ENCODE peak calls at places on chromosomes 7 and 10, in seven cellular contexts. S is A549, H is gastrocnemius medialis, T is tibial nerve, A is heart left ventricle, L is H1, J is IMR-90. R is an unnamed sample.

GRCh38 chr10:60413306-60414012 is 23.8 kb upstream of the ANK3 start:
- DNase-seq in H (no peak), T (no peak), S (no peak), A (no peak), L (no peak), J (no peak), R (no peak)

GRCh38 chr7:45236666-45237065 is 79.1 kb downstream of the RAMP3 start:
- DNase-seq in A (no peak), H (no peak), J (peak), S (no peak), T (no peak), L (peak), R (no peak)

GRCh38 chr7:101237206-101238067 is at the start of gene CLDN15:
- DNase-seq in H (peak), J (peak), T (peak), S (no peak), A (peak), L (peak), R (peak)

GRCh38 chr7:115678049-115678982 is 352.2 kb downstream of the TFEC start:
- DNase-seq in T (no peak), L (no peak), H (no peak), J (peak), A (no peak), S (no peak), R (peak)

GRCh38 chr7:130162196-130162595 is 43.0 kb downstream of the TMEM209 start:
- DNase-seq in H (no peak), A (no peak), T (no peak), L (no peak), S (no peak), J (no peak), R (no peak)

GRCh38 chr10:21498977-21499376 is 26.5 kb downstream of the SKIDA1 start:
- DNase-seq in J (no peak), H (no peak), T (no peak), L (no peak), A (no peak), S (no peak), R (no peak)

GRCh38 chr10:80382989-80383388 is 25.4 kb upstream of the PRXL2A start:
- DNase-seq in A (peak), H (no peak), L (peak), T (no peak), S (peak), J (peak), R (peak)

GRCh38 chr10:3954615-3955014 is 169.6 kb upstream of the KLF6 start:
- DNase-seq in H (no peak), S (no peak), L (no peak), J (no peak), A (no peak), T (no peak), R (no peak)

GRCh38 chr7:76069238-76069638 is 21.3 kb downstream of the MDH2 start:
- DNase-seq in H (peak), A (peak), S (peak), T (no peak), L (no peak), J (peak), R (peak)

DNA sequence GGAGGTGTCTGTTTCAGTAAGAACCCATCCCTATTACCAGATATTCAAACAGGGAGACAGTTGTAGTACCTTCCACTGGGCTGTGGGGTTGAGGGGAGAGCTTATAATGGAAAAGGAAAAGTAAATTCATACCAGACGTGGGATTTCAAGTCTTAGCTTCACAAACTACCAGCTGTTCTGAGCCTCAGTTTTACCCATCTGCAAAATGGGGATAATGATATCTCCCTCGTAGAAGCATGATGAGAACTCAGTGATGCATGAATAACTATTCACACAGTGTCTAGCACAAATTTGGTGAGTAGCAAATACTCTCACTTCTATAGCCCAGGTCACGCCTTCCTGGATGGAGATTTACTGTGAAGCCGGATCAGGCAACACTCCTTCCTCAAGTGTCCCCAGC is 29.1 kb upstream of the IKZF1 start:
- DNase-seq in L (no peak), T (no peak), H (no peak), A (no peak), J (no peak), S (no peak), R (no peak)
- H3K4me3 ChIP-seq in L (no peak), T (no peak), H (no peak), A (no peak), J (no peak), S (no peak), R (no peak)

GRCh38 chr7:39951156-39951942 is 1.3 kb downstream of the CDK13 start:
- DNase-seq in S (peak), H (peak), T (no peak), L (peak), J (peak), A (peak), R (peak)

GRCh38 chr7:39952791-39953190 is 2.7 kb downstream of the CDK13 start:
- DNase-seq in J (peak), T (no peak), S (no peak), H (no peak), L (no peak), A (no peak), R (no peak)

GRCh38 chr7:39952378-39952777 is 2.3 kb downstream of the CDK13 start:
- DNase-seq in S (no peak), H (no peak), T (no peak), L (no peak), A (no peak), J (peak), R (no peak)

GRCh38 chr7:39950473-39951155 is 558 bp downstream of the CDK13 start:
- DNase-seq in J (peak), L (peak), H (peak), T (no peak), A (peak), S (no peak), R (peak)

GRCh38 chr7:39951943-39952194 is 1.8 kb downstream of the CDK13 start:
- DNase-seq in J (no peak), H (no peak), T (no peak), S (no peak), A (no peak), L (no peak), R (no peak)
- TF ChIP-seq POLR2A in J (no peak), H (no peak), T (no peak), S (no peak), A (no peak), L (no peak), R (no peak)

DNA sequence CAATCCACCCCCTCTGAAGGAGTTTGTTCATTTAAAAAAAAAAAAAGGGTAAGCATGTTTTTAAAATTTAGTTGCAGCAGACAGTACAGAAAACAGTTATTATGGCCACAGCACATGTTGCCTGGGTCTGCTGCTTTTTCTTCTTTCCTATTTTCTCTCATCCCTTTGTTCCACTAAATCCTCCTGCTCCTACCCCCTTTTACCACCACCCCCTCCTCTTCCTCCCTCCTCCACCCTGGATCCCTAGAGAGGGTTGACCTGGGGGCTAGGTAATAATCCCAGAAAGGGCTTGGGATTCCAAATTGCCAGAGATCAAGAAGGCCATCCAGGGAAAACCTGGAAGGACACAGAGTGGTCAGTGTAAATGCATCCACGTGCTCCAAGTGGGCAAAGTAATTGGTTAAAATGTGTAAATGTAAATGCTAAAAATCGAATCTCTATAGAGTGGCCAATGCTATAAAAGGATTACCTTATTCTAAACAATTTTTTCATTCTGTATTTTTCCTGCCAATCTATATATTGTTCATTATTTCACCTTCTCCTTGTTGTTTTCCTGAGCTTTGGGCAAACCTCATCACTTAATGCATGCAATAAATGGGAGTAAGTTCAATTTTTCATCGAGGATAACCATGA is 89.0 kb upstream of the PIK3CG start:
- DNase-seq in H (no peak), J (no peak), S (no peak), L (no peak), T (no peak), A (no peak), R (no peak)
- H3K4me3 ChIP-seq in H (no peak), J (no peak), S (peak), L (no peak), T (no peak), A (no peak), R (no peak)

DNA sequence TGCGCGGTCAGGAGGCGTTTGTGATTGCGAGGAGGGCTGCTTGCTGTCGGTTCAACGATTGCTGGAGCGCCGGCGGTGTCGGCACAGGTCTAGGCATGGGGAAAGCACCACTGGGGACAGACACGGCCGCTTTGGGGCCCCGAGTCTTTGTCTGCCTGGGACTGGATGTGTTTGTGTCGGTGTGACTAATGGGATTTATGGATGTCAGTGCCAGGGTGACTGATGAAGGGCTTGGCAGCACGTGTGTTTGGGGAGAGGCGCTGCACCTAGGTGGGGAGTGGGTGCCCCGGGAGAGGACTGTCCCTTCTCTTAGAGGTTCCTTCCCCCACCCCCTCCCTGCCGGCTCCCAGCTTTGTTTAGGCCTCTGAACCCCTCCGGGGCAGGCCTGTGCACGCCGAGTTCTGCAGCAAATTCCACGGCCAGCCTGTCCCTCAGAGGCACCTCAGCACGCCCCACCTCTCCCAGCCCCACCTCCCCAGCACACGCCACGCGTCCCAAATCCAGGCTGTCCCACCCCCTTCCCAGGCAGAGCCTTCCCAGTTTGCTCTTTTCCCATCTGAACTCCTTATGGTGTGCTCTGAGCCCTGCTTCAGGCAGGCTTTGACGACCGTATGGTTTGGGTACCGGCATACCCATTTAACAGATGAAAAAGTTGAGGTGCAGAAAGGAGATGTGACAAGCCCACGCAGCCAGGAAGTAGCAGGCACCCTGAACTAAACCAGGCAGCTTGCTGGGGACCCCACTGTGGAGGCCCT is 6.4 kb upstream of the TNRC18 start:
- DNase-seq in S (no peak), T (no peak), J (peak), H (no peak), L (no peak), A (peak), R (peak)
- TF ChIP-seq POLR2A in S (no peak), T (no peak), J (no peak), H (no peak), L (no peak), A (no peak), R (no peak)

DNA sequence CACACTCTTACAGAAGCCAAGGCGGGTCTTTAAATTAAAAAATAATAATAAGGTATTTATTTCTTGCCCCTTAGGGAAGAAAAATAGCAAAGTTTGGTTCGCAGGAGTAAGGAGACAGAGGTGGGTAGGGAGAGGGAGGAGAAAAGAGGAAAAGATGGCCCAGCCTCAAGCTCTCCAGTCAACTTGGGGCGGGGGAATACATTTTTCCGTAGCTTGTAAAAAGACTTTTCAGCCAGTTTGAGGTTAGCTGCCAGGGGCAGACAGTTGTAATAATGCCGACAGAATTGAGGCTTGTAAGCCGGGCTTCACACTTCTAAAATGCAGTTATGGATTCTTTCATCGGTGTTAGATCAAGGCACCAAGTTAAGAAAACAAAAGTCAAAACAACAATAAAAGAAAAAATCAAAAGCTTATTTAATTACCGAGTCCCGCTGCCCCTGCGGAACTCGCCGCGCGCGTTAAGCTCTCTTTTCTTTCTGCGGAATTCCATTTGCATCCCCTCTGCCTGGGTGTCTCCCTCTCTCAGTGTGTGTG is 489 bp upstream of the EVX1 start:
- DNase-seq in A (no peak), L (no peak), T (no peak), J (no peak), S (no peak), H (no peak), R (no peak)
- H3K4me3 ChIP-seq in A (no peak), L (no peak), T (no peak), J (no peak), S (peak), H (peak), R (no peak)

DNA sequence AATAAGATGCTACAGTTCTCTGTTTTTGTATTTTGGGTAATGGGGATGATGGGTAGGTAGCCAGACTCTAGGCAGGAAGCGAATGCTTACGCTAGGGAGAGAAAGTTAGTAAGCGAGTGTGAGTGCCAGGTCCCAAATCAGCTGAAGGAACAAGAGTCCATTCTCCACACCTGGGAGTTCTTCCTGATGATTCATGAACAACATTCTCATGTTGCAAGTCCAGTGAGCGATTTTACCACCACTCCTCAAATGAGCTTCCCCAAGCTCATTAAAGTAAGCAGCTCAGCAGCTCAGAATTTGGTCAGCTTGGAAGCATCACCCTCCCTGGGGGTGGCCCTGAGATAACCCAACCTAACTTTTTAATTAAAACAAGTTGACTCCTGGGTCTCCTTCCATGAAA is 27.3 kb downstream of the SH3PXD2A start:
- DNase-seq in J (no peak), S (no peak), L (no peak), T (no peak), A (no peak), H (no peak), R (no peak)
- TF ChIP-seq POLR2A in J (no peak), S (no peak), L (no peak), T (no peak), A (no peak), H (no peak), R (no peak)

DNA sequence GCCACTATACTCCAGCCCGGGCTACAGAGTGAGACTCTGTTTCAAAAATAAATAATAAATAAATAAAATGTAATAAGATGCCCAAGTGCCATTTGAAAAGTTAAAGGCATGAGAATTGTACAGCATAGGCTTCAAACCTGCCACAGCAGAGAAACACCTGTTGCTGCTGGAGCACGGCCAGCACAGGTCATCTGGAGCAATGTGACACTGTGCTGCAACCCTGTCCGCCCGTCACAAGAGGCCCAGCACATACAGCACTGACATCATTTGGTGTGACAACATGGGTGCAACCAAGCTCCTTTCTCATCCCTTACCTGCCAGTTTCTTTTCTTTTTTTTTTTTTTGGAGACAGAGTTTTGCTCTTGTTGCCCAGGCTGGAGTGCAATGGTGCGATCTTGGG is 1.3 kb downstream of the RFC2 start:
- DNase-seq in A (no peak), L (no peak), S (no peak), H (no peak), J (no peak), T (no peak), R (no peak)
- H3K4me3 ChIP-seq in A (no peak), L (no peak), S (peak), H (no peak), J (no peak), T (no peak), R (no peak)

GRCh38 chr7:106059556-106059955 is 52.6 kb downstream of the SYPL1 start:
- DNase-seq in L (no peak), A (no peak), S (no peak), T (no peak), H (no peak), J (no peak), R (no peak)

GRCh38 chr7:106056513-106057203 is 55.5 kb downstream of the SYPL1 start:
- DNase-seq in H (peak), L (peak), T (no peak), S (peak), J (peak), A (peak), R (peak)

GRCh38 chr7:106057204-106057961 is 54.7 kb downstream of the SYPL1 start:
- DNase-seq in T (no peak), J (no peak), A (no peak), S (no peak), H (no peak), L (no peak), R (no peak)

GRCh38 chr7:106058925-106059324 is 53.2 kb downstream of the SYPL1 start:
- DNase-seq in S (no peak), T (no peak), H (no peak), L (no peak), A (no peak), J (no peak), R (no peak)

GRCh38 chr7:106057962-106058901 is 53.9 kb downstream of the SYPL1 start:
- DNase-seq in L (no peak), A (no peak), J (no peak), S (no peak), H (no peak), T (no peak), R (peak)
- TF ChIP-seq POLR2A in L (no peak), A (no peak), J (no peak), S (no peak), H (no peak), T (no peak), R (no peak)

GRCh38 chr7:71613316-71613715 is 481.4 kb downstream of the GALNT17 start:
- DNase-seq in L (no peak), H (no peak), A (no peak), S (no peak), J (no peak), T (no peak), R (no peak)
- H3K4me3 ChIP-seq in L (no peak), H (no peak), A (no peak), S (no peak), J (no peak), T (no peak), R (no peak)

R was measured in testis.